ENCODE peak calls at places on chromosomes 13 and 19, in five cellular contexts. H is endodermal cell; E is stimulated activated CD4-positive, alpha-beta T cell treated with anti-CD3 and anti-CD28 coated beads, Interleukin-1b, Interleukin-23, amount 100 ng/mL, for 24 hours; J is NCI-H2081; G is HS-27A. Q is an unnamed sample.

GRCh38 chr13:81048026-81048461 is 707.1 kb upstream of the SPRY2 start:
- DNase-seq in H (no peak), G (no peak), J (no peak), E (no peak), Q (no peak)

GRCh38 chr13:44815507-44816074 is 173.7 kb downstream of the NUFIP1 start:
- DNase-seq in H (peak), E (no peak), J (no peak), G (peak), Q (peak)

GRCh38 chr13:40464349-40464748 is 202.1 kb downstream of the FOXO1 start:
- DNase-seq in G (no peak), E (no peak), J (no peak), H (no peak), Q (no peak)

GRCh38 chr19:33621811-33622504 is at the start of gene CHST8:
- DNase-seq in J (no peak), G (no peak), E (no peak), H (peak), Q (peak)

GRCh38 chr19:40502081-40502480 is 35.3 kb downstream of the SPTBN4 start:
- DNase-seq in H (no peak), E (no peak), J (no peak), G (no peak), Q (no peak)

GRCh38 chr19:30090476-30090875 is 148.4 kb downstream of the URI1 start:
- DNase-seq in H (no peak), J (no peak), G (no peak), E (no peak), Q (no peak)

GRCh38 chr19:13689050-13689449 is 75.3 kb upstream of the MRI1 start:
- DNase-seq in H (peak), G (no peak), J (no peak), E (no peak), Q (peak)

GRCh38 chr13:91362908-91363307 is 15.4 kb downstream of the MIR17HG start:
- DNase-seq in G (no peak), E (no peak), J (no peak), H (no peak), Q (no peak)

GRCh38 chr13:20192470-20193141 is at the start of gene GJB2:
- DNase-seq in J (no peak), H (peak), G (no peak), E (no peak), Q (no peak)

GRCh38 chr13:51628059-51628852 is 44.0 kb downstream of the WDFY2 start:
- DNase-seq in G (no peak), E (no peak), H (no peak), J (no peak), Q (no peak)

GRCh38 chr19:48552406-48553322 is 692 bp downstream of the SULT2B1 start:
- DNase-seq in H (no peak), E (no peak), J (no peak), G (no peak), Q (no peak)

GRCh38 chr13:24505756-24506155 is 6.8 kb downstream of the PARP4 start:
- DNase-seq in H (no peak), G (no peak), J (no peak), E (no peak), Q (no peak)

GRCh38 chr19:33703438-33703750 is 81.6 kb downstream of the CHST8 start:
- DNase-seq in H (no peak), E (no peak), J (no peak), G (no peak), Q (no peak)

GRCh38 chr13:49652691-49653305 is 24.5 kb downstream of the ARL11 start:
- DNase-seq in E (no peak), H (peak), G (no peak), J (peak), Q (peak)

Q was measured in Caco-2.